ENCODE peak calls at places on chromosomes 11 and 22, in ten cellular contexts. U is H1; W is HFFc6; N is NCI-H1417; B is NCI-H774; A is EL; H is HEK293T; G is effector CD4-positive, alpha-beta T cell; S is GM20000; P is type B pancreatic cell. V is an unnamed sample.

GRCh38 chr11:5938603-5938965 is 3.5 kb upstream of the OR56A3 start:
- DNase-seq in H (no peak), G (no peak), P (no peak), W (no peak), B (peak), S (no peak), U (no peak), A (no peak), N (peak), V (no peak)

GRCh38 chr11:86916330-86916729 is 38.9 kb downstream of the FZD4 start:
- DNase-seq in S (no peak), G (no peak), H (no peak), P (no peak), U (no peak), W (peak), A (peak), B (no peak), N (no peak), V (peak)

GRCh38 chr22:36433318-36434231 is 45.8 kb upstream of the MYH9 start:
- DNase-seq in U (no peak), A (no peak), N (peak), S (no peak), G (no peak), W (no peak), B (peak), H (no peak), P (no peak), V (no peak)

GRCh38 chr22:41382098-41382578 is 396 bp downstream of the TEF start:
- DNase-seq in A (peak), B (no peak), S (peak), W (no peak), P (no peak), N (peak), U (no peak), G (peak), H (peak), V (peak)

GRCh38 chr11:76288166-76288978 is 82.1 kb upstream of the WNT11 start:
- DNase-seq in G (no peak), B (no peak), P (no peak), H (no peak), A (no peak), W (no peak), S (no peak), U (no peak), N (no peak), V (no peak)

GRCh38 chr22:45830531-45831245 is 146.3 kb downstream of the WNT7B start:
- DNase-seq in U (no peak), P (no peak), N (no peak), H (no peak), A (peak), G (no peak), S (no peak), W (peak), B (no peak), V (no peak)

GRCh38 chr11:47348859-47349258 is 3.6 kb downstream of the MYBPC3 start:
- DNase-seq in G (no peak), H (peak), U (no peak), B (no peak), N (no peak), W (peak), A (peak), S (no peak), P (no peak), V (peak)

GRCh38 chr22:19180234-19180633 is 1.7 kb upstream of the SLC25A1 start:
- DNase-seq in U (no peak), H (no peak), A (no peak), P (no peak), S (no peak), W (no peak), N (no peak), G (no peak), B (no peak), V (no peak)

GRCh38 chr11:6431861-6432260 is 8.9 kb downstream of the HPX start:
- DNase-seq in U (no peak), B (no peak), W (peak), S (no peak), N (no peak), A (peak), H (no peak), P (no peak), G (no peak), V (peak)

GRCh38 chr11:128342511-128343133 is 244.7 kb downstream of the ETS1 start:
- DNase-seq in B (peak), N (peak), W (no peak), A (peak), U (no peak), S (peak), H (no peak), P (no peak), G (peak), V (no peak)

GRCh38 chr11:32421992-32422391 is 13.3 kb downstream of the WT1 start:
- DNase-seq in G (no peak), N (no peak), P (no peak), U (no peak), B (no peak), A (no peak), S (peak), H (no peak), W (no peak), V (peak)

GRCh38 chr11:86761978-86762377 is 38.4 kb upstream of the PRSS23 start:
- DNase-seq in S (no peak), P (no peak), W (peak), A (peak), H (no peak), N (no peak), G (no peak), B (no peak), U (no peak), V (peak)

GRCh38 chr11:134266841-134267251 is 9.3 kb upstream of the GLB1L3 start:
- DNase-seq in A (peak), H (no peak), G (no peak), B (no peak), P (no peak), S (no peak), N (no peak), W (peak), U (no peak), V (peak)

GRCh38 chr22:41828516-41828915 is 4.4 kb upstream of the SREBF2 start:
- DNase-seq in N (peak), S (no peak), W (no peak), U (no peak), B (peak), G (no peak), P (no peak), H (no peak), A (no peak), V (no peak)

GRCh38 chr22:37894939-37895670 is 11.0 kb upstream of the MICALL1 start:
- DNase-seq in A (no peak), W (no peak), P (no peak), H (no peak), N (no peak), U (peak), G (no peak), B (no peak), S (no peak), V (no peak)

GRCh38 chr11:125778728-125779127 is at the start of gene PATE2:
- DNase-seq in U (no peak), A (no peak), S (no peak), N (no peak), W (no peak), G (no peak), P (no peak), B (no peak), H (no peak), V (no peak)

GRCh38 chr11:85697747-85698146 is 11.8 kb upstream of the CCDC89 start:
- DNase-seq in U (no peak), G (no peak), S (no peak), H (no peak), W (no peak), P (no peak), N (no peak), B (no peak), A (no peak), V (no peak)

GRCh38 chr11:77154381-77155081 is 26.5 kb downstream of the MYO7A start:
- DNase-seq in B (peak), U (no peak), A (no peak), S (no peak), P (no peak), N (no peak), H (no peak), W (no peak), G (no peak), V (no peak)

GRCh38 chr11:120666121-120666639 is 154.6 kb downstream of the GRIK4 start:
- DNase-seq in B (no peak), G (no peak), N (no peak), A (no peak), S (no peak), U (no peak), P (no peak), W (no peak), H (no peak), V (no peak)